ENCODE peak calls at places on chromosomes 11 and 22, in seven cellular contexts. V, K, Z, A, W, Y and S are unnamed samples.

GRCh38 chr11:385594-386351 is 8.2 kb upstream of the PKP3 start:
- DNase-seq in V (no peak), K (no peak), Z (no peak), A (no peak), W (no peak), Y (no peak), S (no peak)

GRCh38 chr11:32487270-32487669 is 51.9 kb upstream of the WT1 start:
- DNase-seq in V (no peak), K (no peak), Z (peak), A (no peak), W (no peak), Y (no peak), S (peak)

GRCh38 chr11:111570796-111571195 is 30.3 kb downstream of the LAYN start:
- DNase-seq in V (no peak), K (no peak), Z (no peak), A (no peak), W (no peak), Y (no peak), S (no peak)

GRCh38 chr11:34052608-34053160 is 1.2 kb downstream of the CAPRIN1 start:
- DNase-seq in V (no peak), K (no peak), Z (peak), A (no peak), W (no peak), Y (no peak), S (peak)

GRCh38 chr22:32868928-32869327 is 67.4 kb downstream of the TIMP3 start:
- DNase-seq in V (no peak), K (no peak), Z (no peak), A (no peak), W (no peak), Y (no peak), S (no peak)

GRCh38 chr22:36220457-36220921 is 18.8 kb downstream of the APOL2 start:
- DNase-seq in V (no peak), K (peak), Z (no peak), A (no peak), W (no peak), Y (no peak), S (no peak)

GRCh38 chr11:126105022-126105747 is 42.5 kb upstream of the CDON start:
- DNase-seq in V (no peak), K (no peak), Z (no peak), A (no peak), W (no peak), Y (no peak), S (no peak)

GRCh38 chr11:83007477-83007876 is 64.2 kb downstream of the RAB30 start:
- DNase-seq in V (no peak), K (no peak), Z (no peak), A (no peak), W (no peak), Y (no peak), S (no peak)

GRCh38 chr11:100584201-100584600 is 102.9 kb upstream of the ARHGAP42 start:
- DNase-seq in V (no peak), K (no peak), Z (no peak), A (no peak), W (no peak), Y (no peak), S (no peak)

GRCh38 chr11:69656536-69657455 is 15.8 kb downstream of the CCND1 start:
- DNase-seq in V (no peak), K (no peak), Z (no peak), A (no peak), W (no peak), Y (peak), S (no peak)

GRCh38 chr11:129013737-129014475 is 71.2 kb upstream of the TP53AIP1 start:
- DNase-seq in V (no peak), K (no peak), Z (no peak), A (no peak), W (no peak), Y (peak), S (no peak)

GRCh38 chr11:117693344-117693743 is 103.7 kb downstream of the DSCAML1 start:
- DNase-seq in V (no peak), K (no peak), Z (no peak), A (no peak), W (no peak), Y (peak), S (peak)

GRCh38 chr22:32413715-32414114 is 1.7 kb upstream of the RTCB start:
- DNase-seq in V (no peak), K (peak), Z (peak), A (peak), W (no peak), Y (no peak), S (peak)